ENCODE peak calls at places on chromosomes 4 and X, in six cellular contexts. E is CD4-positive, alpha-beta T cell; N is GM20000; S is astrocyte; C is fibroblast of pulmonary artery; A is upper lobe of left lung. H is an unnamed sample.

GRCh38 chr4:73311428-73311827 is 52.8 kb upstream of the ANKRD17 start:
- DNase-seq in E (no peak), N (peak), S (peak), C (peak), A (no peak), H (no peak)

GRCh38 chr4:6275898-6276563 is 6.4 kb downstream of the WFS1 start:
- DNase-seq in E (no peak), N (no peak), S (no peak), C (no peak), A (peak), H (no peak)

GRCh38 chr4:13452927-13453579 is 31.1 kb downstream of the RAB28 start:
- DNase-seq in E (no peak), N (no peak), S (no peak), C (no peak), A (no peak), H (no peak)

GRCh38 chrX:2764766-2765666 is 13.2 kb downstream of the XG start:
- DNase-seq in E (no peak), N (no peak), S (no peak), C (no peak), A (no peak), H (no peak)

GRCh38 chrX:34578237-34578636 is 78.8 kb downstream of the TMEM47 start:
- DNase-seq in E (no peak), N (no peak), S (peak), C (peak), A (no peak), H (no peak)

GRCh38 chr4:61336911-61337310 is 136.8 kb downstream of the ADGRL3 start:
- DNase-seq in E (no peak), N (no peak), S (no peak), C (no peak), A (no peak), H (no peak)

GRCh38 chrX:71998836-71999509 is 88.3 kb downstream of the NHSL2 start:
- DNase-seq in E (no peak), N (peak), S (no peak), C (peak), A (no peak), H (peak)

GRCh38 chr4:153488006-153488718 is 22.0 kb downstream of the TMEM131L start:
- DNase-seq in E (peak), N (peak), S (peak), C (no peak), A (peak), H (peak)

GRCh38 chr4:6548201-6548881 is 26.6 kb upstream of the MAN2B2 start:
- DNase-seq in E (no peak), N (no peak), S (no peak), C (peak), A (no peak), H (no peak)

GRCh38 chr4:108008721-108009120 is 19.0 kb downstream of the HADH start:
- DNase-seq in E (no peak), N (no peak), S (peak), C (peak), A (no peak), H (no peak)

GRCh38 chrX:48156014-48156413 is 25.6 kb downstream of the SPACA5B start:
- DNase-seq in E (no peak), N (no peak), S (no peak), C (no peak), A (no peak), H (no peak)

GRCh38 chrX:39196192-39197102 is 395.2 kb downstream of the MID1IP1 start:
- DNase-seq in E (peak), N (peak), S (peak), C (no peak), A (no peak), H (no peak)

GRCh38 chrX:107630031-107630689 is 1.9 kb downstream of the PRPS1 start:
- DNase-seq in E (no peak), N (no peak), S (no peak), C (no peak), A (no peak), H (no peak)

GRCh38 chr4:138728566-138728965 is 287.0 kb upstream of the NOCT start:
- DNase-seq in E (no peak), N (no peak), S (no peak), C (no peak), A (no peak), H (no peak)

GRCh38 chr4:8866421-8866820 is 5.2 kb downstream of the HMX1 start:
- DNase-seq in E (no peak), N (no peak), S (no peak), C (no peak), A (no peak), H (no peak)

GRCh38 chr4:152970102-152970820 is 34.1 kb downstream of the FHDC1 start:
- DNase-seq in E (no peak), N (no peak), S (peak), C (no peak), A (no peak), H (no peak)

GRCh38 chr4:56937262-56937661 is 29.6 kb downstream of the REST start:
- DNase-seq in E (no peak), N (no peak), S (peak), C (peak), A (no peak), H (no peak)

GRCh38 chr4:41174444-41174843 is 39.9 kb downstream of the APBB2 start:
- DNase-seq in E (no peak), N (no peak), S (no peak), C (peak), A (no peak), H (no peak)

GRCh38 chr4:38131371-38132139 is 171.4 kb downstream of the PTTG2 start:
- DNase-seq in E (peak), N (peak), S (peak), C (peak), A (no peak), H (no peak)

GRCh38 chr4:181148470-181148869 is 1094.7 kb upstream of the TENM3 start:
- DNase-seq in E (no peak), N (no peak), S (no peak), C (no peak), A (no peak), H (no peak)

GRCh38 chr4:47536956-47537355 is 51.9 kb downstream of the ATP10D start:
- DNase-seq in E (no peak), N (no peak), S (peak), C (no peak), A (no peak), H (no peak)

GRCh38 chr4:83536649-83537352 is 893 bp downstream of the GPAT3 start:
- DNase-seq in E (no peak), N (no peak), S (no peak), C (no peak), A (no peak), H (no peak)

GRCh38 chr4:79666875-79667274 is 258.8 kb upstream of the GK2 start:
- DNase-seq in E (no peak), N (no peak), S (no peak), C (no peak), A (no peak), H (no peak)

GRCh38 chr4:80462537-80463207 is 127.1 kb downstream of the CFAP299 start:
- DNase-seq in E (no peak), N (peak), S (no peak), C (no peak), A (no peak), H (no peak)

GRCh38 chr4:40916880-40917279 is 167.1 kb downstream of the NSUN7 start:
- DNase-seq in E (no peak), N (peak), S (no peak), C (peak), A (no peak), H (no peak)

GRCh38 chr4:24642941-24643628 is 58.7 kb upstream of the DHX15 start:
- DNase-seq in E (no peak), N (no peak), S (peak), C (peak), A (no peak), H (no peak)

GRCh38 chr4:77927991-77928925 is 65.6 kb downstream of the MRPL1 start:
- DNase-seq in E (no peak), N (no peak), S (peak), C (peak), A (no peak), H (no peak)

GRCh38 chr4:24657768-24658617 is 73.6 kb upstream of the DHX15 start:
- DNase-seq in E (no peak), N (peak), S (peak), C (peak), A (no peak), H (no peak)

GRCh38 chr4:148300877-148301276 is 141.3 kb downstream of the NR3C2 start:
- DNase-seq in E (no peak), N (no peak), S (no peak), C (no peak), A (no peak), H (no peak)

GRCh38 chr4:77092832-77093800 is 17.3 kb upstream of the CCNI start:
- DNase-seq in E (no peak), N (no peak), S (peak), C (peak), A (no peak), H (no peak)

GRCh38 chr4:32148120-32148666 is 1428.0 kb downstream of the PCDH7 start:
- DNase-seq in E (no peak), N (no peak), S (peak), C (peak), A (no peak), H (no peak)

GRCh38 chr4:187209921-187210613 is 486.4 kb upstream of the FAT1 start:
- DNase-seq in E (no peak), N (no peak), S (peak), C (peak), A (no peak), H (no peak)

GRCh38 chr4:81684357-81684756 is 212.7 kb upstream of the RASGEF1B start:
- DNase-seq in E (no peak), N (no peak), S (no peak), C (no peak), A (no peak), H (no peak)

GRCh38 chrX:3231766-3232165 is 114.7 kb downstream of the MXRA5 start:
- DNase-seq in E (no peak), N (no peak), S (peak), C (no peak), A (no peak), H (no peak)

GRCh38 chr4:102988429-102989020 is 31.0 kb downstream of the SLC9B1 start:
- DNase-seq in E (no peak), N (peak), S (no peak), C (no peak), A (no peak), H (no peak)

GRCh38 chr4:171650543-171650942 is 162.7 kb upstream of the GALNTL6 start:
- DNase-seq in E (no peak), N (peak), S (no peak), C (no peak), A (no peak), H (no peak)
- TF ChIP-seq CTCF in E (no peak), N (peak), S (no peak), C (no peak), A (no peak), H (peak)

GRCh38 chr4:62923783-62924182 is 1485.5 kb downstream of the TECRL start:
- DNase-seq in E (no peak), N (no peak), S (no peak), C (no peak), A (no peak), H (no peak)
- TF ChIP-seq CTCF in E (no peak), N (no peak), S (no peak), C (no peak), A (no peak), H (no peak)

GRCh38 chr4:88591787-88592599 is at the start of gene HERC3:
- DNase-seq in E (peak), N (peak), S (peak), C (peak), A (peak), H (peak)
- TF ChIP-seq CTCF in E (no peak), N (no peak), S (no peak), C (no peak), A (peak), H (no peak)

DNA sequence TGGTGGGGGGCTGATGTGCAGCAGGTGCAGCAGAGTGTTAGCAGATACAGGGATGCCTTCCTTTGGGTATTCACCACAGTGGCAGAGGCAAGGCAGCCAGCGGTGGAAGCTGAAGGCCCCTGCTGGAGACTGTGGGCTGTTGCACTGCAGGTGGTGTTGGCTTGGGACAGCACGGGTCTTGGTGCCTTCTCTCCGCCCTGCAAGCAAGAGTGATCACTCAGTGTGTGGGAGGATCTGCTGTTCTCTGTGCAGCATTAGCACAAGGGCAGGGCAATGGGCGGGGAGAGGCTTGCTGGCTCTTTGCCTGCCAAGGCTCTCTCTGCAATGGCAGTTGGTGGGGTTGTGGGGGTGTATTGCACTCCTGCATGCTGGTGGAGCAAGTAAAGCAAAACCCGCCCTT is 821.0 kb upstream of the GRIA3 start:
- DNase-seq in E (no peak), N (no peak), S (no peak), C (no peak), A (peak), H (no peak)
- TF ChIP-seq CTCF in E (no peak), N (no peak), S (no peak), C (no peak), A (no peak), H (no peak)

GRCh38 chr4:2761035-2761923 is 5.1 kb upstream of the TNIP2 start:
- DNase-seq in E (no peak), N (peak), S (no peak), C (peak), A (no peak), H (no peak)
- TF ChIP-seq CTCF in E (no peak), N (no peak), S (no peak), C (peak), A (no peak), H (no peak)

DNA sequence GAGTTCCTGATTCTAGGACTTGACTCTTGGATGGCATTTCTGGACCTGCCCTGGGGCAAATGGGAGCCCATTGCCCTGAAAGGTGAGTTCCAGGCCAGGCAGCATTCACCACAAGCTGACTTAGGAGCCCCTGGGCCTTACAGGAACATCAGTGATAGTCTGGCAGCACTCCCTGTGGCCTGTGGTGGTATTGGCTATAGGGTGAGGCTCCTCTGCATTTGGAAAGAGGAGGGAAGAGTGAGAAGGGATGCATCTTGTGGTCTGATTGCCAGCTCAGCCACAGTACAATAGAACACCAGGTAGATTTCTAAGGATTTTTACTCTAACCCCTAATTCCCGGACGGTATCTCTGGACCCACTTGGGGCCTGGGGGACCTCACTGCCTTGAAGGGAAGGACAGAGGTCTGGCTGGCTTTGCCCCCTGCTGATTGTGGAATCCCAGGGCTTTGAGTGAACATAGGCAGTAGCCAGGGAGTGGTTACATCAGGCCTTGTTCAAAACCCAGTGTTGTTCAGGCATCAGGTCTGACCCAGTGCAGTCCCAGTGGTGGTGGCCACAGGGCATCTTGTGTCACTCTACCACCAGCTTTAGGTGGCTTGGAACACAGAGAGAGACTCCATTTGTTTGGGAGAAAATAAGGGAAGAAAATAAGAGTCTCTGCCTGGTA is 32.9 kb downstream of the MAGED4 start:
- DNase-seq in E (no peak), N (no peak), S (no peak), C (no peak), A (no peak), H (no peak)
- TF ChIP-seq CTCF in E (no peak), N (no peak), S (no peak), C (no peak), A (no peak), H (no peak)

GRCh38 chrX:65697915-65698796 is 30.7 kb downstream of the MSN start:
- DNase-seq in E (peak), N (peak), S (peak), C (peak), A (no peak), H (no peak)
- TF ChIP-seq CTCF in E (no peak), N (no peak), S (no peak), C (no peak), A (no peak), H (no peak)

H was measured in osteocyte.